ENCODE peak calls at places on chromosomes 4 and X, in eight cellular contexts. One of them, this sample, is unnamed. For H3K4me1, the result is how much of the 10 kb centered on the place peaks cover.

GRCh38 chr4:123449362-123449761 is 52.8 kb downstream of the SPRY1 start:
- DNase-seq in breast epithelium: no peak
- DNase-seq in stomach: no peak
- DNase-seq in uterus: no peak
- DNase-seq in suprapubic skin: no peak
- DNase-seq in sigmoid colon: no peak
- DNase-seq in IMR-90: peak
- DNase-seq in ovary: no peak
- DNase-seq in this sample: no peak

GRCh38 chrX:128518508-128518907 is 466.3 kb upstream of the ACTRT1 start:
- DNase-seq in breast epithelium: no peak
- DNase-seq in stomach: no peak
- DNase-seq in uterus: no peak
- DNase-seq in suprapubic skin: no peak
- DNase-seq in sigmoid colon: no peak
- DNase-seq in IMR-90: peak
- DNase-seq in ovary: no peak
- DNase-seq in this sample: no peak

GRCh38 chrX:131068945-131069719 is 11.0 kb downstream of the ARHGAP36 start:
- DNase-seq in breast epithelium: no peak
- DNase-seq in stomach: no peak
- DNase-seq in uterus: no peak
- DNase-seq in suprapubic skin: no peak
- DNase-seq in sigmoid colon: no peak
- DNase-seq in IMR-90: no peak
- DNase-seq in ovary: no peak
- DNase-seq in this sample: no peak

GRCh38 chrX:40007136-40007535 is 90.6 kb downstream of the BCOR start:
- DNase-seq in breast epithelium: no peak
- DNase-seq in stomach: no peak
- DNase-seq in uterus: peak
- DNase-seq in suprapubic skin: no peak
- DNase-seq in sigmoid colon: no peak
- DNase-seq in IMR-90: no peak
- DNase-seq in ovary: no peak
- DNase-seq in this sample: no peak

GRCh38 chr4:175215208-175215607 is 297.1 kb downstream of the ADAM29 start:
- DNase-seq in breast epithelium: no peak
- DNase-seq in stomach: no peak
- DNase-seq in uterus: no peak
- DNase-seq in suprapubic skin: no peak
- DNase-seq in sigmoid colon: no peak
- DNase-seq in IMR-90: no peak
- DNase-seq in ovary: no peak
- DNase-seq in this sample: no peak

GRCh38 chr4:58515206-58515605 is 1405.0 kb upstream of the IGFBP7 start:
- DNase-seq in breast epithelium: no peak
- DNase-seq in stomach: no peak
- DNase-seq in uterus: no peak
- DNase-seq in suprapubic skin: no peak
- DNase-seq in sigmoid colon: no peak
- DNase-seq in IMR-90: no peak
- DNase-seq in ovary: no peak
- DNase-seq in this sample: no peak

GRCh38 chr4:151537726-151538125 is 128.8 kb downstream of the FHIP1A start:
- DNase-seq in breast epithelium: no peak
- DNase-seq in stomach: no peak
- DNase-seq in uterus: no peak
- DNase-seq in suprapubic skin: no peak
- DNase-seq in sigmoid colon: no peak
- DNase-seq in IMR-90: no peak
- DNase-seq in ovary: no peak
- DNase-seq in this sample: no peak

GRCh38 chr4:77797239-77797638 is 21.9 kb downstream of the CNOT6L start:
- DNase-seq in breast epithelium: no peak
- DNase-seq in stomach: no peak
- DNase-seq in uterus: no peak
- DNase-seq in suprapubic skin: no peak
- DNase-seq in sigmoid colon: no peak
- DNase-seq in IMR-90: no peak
- DNase-seq in ovary: no peak
- DNase-seq in this sample: no peak

GRCh38 chr4:127400736-127401346 is 231.9 kb upstream of the INTU start:
- DNase-seq in breast epithelium: peak
- DNase-seq in stomach: peak
- DNase-seq in uterus: peak
- DNase-seq in suprapubic skin: no peak
- DNase-seq in sigmoid colon: peak
- DNase-seq in IMR-90: peak
- DNase-seq in ovary: peak
- DNase-seq in this sample: peak

GRCh38 chr4:118086334-118086733 is 52.0 kb downstream of the NDST3 start:
- DNase-seq in breast epithelium: no peak
- DNase-seq in stomach: no peak
- DNase-seq in uterus: no peak
- DNase-seq in suprapubic skin: no peak
- DNase-seq in sigmoid colon: no peak
- DNase-seq in IMR-90: peak
- DNase-seq in ovary: no peak
- DNase-seq in this sample: no peak

GRCh38 chrX:135931644-135932487 is 38.4 kb downstream of the SAGE1 start:
- DNase-seq in breast epithelium: no peak
- DNase-seq in stomach: peak
- DNase-seq in uterus: peak
- DNase-seq in suprapubic skin: no peak
- DNase-seq in sigmoid colon: no peak
- DNase-seq in IMR-90: peak
- DNase-seq in ovary: no peak
- DNase-seq in this sample: peak

GRCh38 chr4:6614701-6615230 is 25.7 kb upstream of the MRFAP1 start:
- DNase-seq in breast epithelium: no peak
- DNase-seq in stomach: no peak
- DNase-seq in uterus: no peak
- DNase-seq in suprapubic skin: no peak
- DNase-seq in sigmoid colon: no peak
- DNase-seq in IMR-90: no peak
- DNase-seq in ovary: no peak
- DNase-seq in this sample: no peak

GRCh38 chr4:37793562-37793961 is 32.9 kb upstream of the PGM2 start:
- DNase-seq in breast epithelium: no peak
- DNase-seq in stomach: no peak
- DNase-seq in uterus: no peak
- DNase-seq in suprapubic skin: no peak
- DNase-seq in sigmoid colon: no peak
- DNase-seq in IMR-90: peak
- DNase-seq in ovary: no peak
- DNase-seq in this sample: no peak

GRCh38 chr4:39125600-39125985 is 56.7 kb upstream of the WDR19 start:
- DNase-seq in breast epithelium: no peak
- DNase-seq in stomach: no peak
- DNase-seq in uterus: no peak
- DNase-seq in suprapubic skin: no peak
- DNase-seq in sigmoid colon: no peak
- DNase-seq in IMR-90: no peak
- DNase-seq in ovary: no peak
- DNase-seq in this sample: no peak

DNA sequence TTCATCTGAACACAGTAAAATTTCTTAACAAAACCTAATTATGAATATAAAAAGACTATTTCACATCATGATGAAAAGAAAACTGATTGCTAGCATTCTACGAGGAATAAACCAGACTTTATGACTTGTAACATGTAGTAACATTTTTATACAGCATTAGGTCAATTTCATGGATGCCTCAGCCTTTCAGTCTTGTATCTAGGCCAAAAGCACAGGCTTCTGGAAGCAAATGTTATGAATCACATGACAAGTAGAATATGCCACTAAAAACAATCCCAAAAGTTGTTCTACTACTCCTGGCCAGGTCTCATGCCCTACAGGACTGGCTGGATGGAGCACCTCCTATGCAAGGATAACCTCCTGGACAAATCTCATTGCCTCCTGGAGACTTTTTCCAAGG is 101.2 kb downstream of the ARHGAP6 start:
- DNase-seq in breast epithelium: no peak
- DNase-seq in stomach: no peak
- DNase-seq in uterus: no peak
- DNase-seq in suprapubic skin: no peak
- DNase-seq in sigmoid colon: no peak
- DNase-seq in IMR-90: no peak
- DNase-seq in ovary: no peak
- DNase-seq in this sample: no peak
- TF ChIP-seq POLR2A in breast epithelium: no peak
- TF ChIP-seq POLR2A in stomach: no peak
- TF ChIP-seq POLR2A in uterus: no peak
- TF ChIP-seq POLR2A in suprapubic skin: no peak
- TF ChIP-seq POLR2A in sigmoid colon: no peak
- TF ChIP-seq POLR2A in IMR-90: no peak
- TF ChIP-seq POLR2A in ovary: no peak
- TF ChIP-seq POLR2A in this sample: no peak

GRCh38 chr4:88283661-88284377 is 542 bp downstream of the PPM1K start:
- DNase-seq in breast epithelium: peak
- DNase-seq in stomach: peak
- DNase-seq in uterus: peak
- DNase-seq in suprapubic skin: peak
- DNase-seq in sigmoid colon: peak
- DNase-seq in IMR-90: peak
- DNase-seq in ovary: peak
- DNase-seq in this sample: peak

GRCh38 chr4:88276952-88277710 is 7.2 kb downstream of the PPM1K start:
- DNase-seq in breast epithelium: no peak
- DNase-seq in stomach: no peak
- DNase-seq in uterus: no peak
- DNase-seq in suprapubic skin: no peak
- DNase-seq in sigmoid colon: no peak
- DNase-seq in IMR-90: no peak
- DNase-seq in ovary: no peak
- DNase-seq in this sample: no peak

GRCh38 chr4:88277711-88278025 is 6.7 kb downstream of the PPM1K start:
- DNase-seq in breast epithelium: no peak
- DNase-seq in stomach: no peak
- DNase-seq in uterus: no peak
- DNase-seq in suprapubic skin: no peak
- DNase-seq in sigmoid colon: no peak
- DNase-seq in IMR-90: no peak
- DNase-seq in ovary: no peak
- DNase-seq in this sample: no peak

GRCh38 chr4:88275949-88276515 is 8.3 kb downstream of the PPM1K start:
- DNase-seq in breast epithelium: no peak
- DNase-seq in stomach: no peak
- DNase-seq in uterus: no peak
- DNase-seq in suprapubic skin: no peak
- DNase-seq in sigmoid colon: no peak
- DNase-seq in IMR-90: no peak
- DNase-seq in ovary: no peak
- DNase-seq in this sample: no peak

DNA sequence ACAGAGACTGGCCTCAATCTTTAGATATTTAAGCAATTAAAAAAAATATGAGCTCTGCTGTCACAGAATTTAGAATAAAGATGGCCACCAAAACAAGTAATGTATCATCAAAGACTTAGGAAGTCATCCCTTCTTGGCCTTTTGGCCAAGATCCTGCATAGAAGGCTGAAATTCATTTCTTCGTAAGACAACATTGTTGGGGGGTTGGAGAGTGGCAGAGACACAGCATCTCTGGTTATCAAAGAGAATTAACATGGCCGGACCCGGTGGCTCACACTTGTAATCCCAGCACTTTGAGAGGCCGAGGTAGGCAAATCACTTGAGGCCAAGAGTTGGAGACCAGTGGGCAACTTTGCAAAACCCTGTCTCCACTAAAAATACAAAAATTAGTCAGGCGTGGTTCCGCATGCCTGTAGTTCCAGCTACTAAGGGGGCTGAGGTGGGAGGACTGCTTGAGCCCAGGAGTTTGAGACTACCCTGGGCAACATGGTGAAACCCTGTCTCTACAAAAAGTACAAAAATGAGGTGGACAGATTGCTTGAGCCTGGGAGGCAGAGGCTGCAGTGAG is 4.0 kb downstream of the PPM1K start:
- DNase-seq in breast epithelium: no peak
- DNase-seq in stomach: no peak
- DNase-seq in uterus: no peak
- DNase-seq in suprapubic skin: no peak
- DNase-seq in sigmoid colon: no peak
- DNase-seq in IMR-90: no peak
- DNase-seq in ovary: no peak
- DNase-seq in this sample: no peak
- H3K4me1 ChIP-seq in breast epithelium: under half
- H3K4me1 ChIP-seq in stomach: half or more
- H3K4me1 ChIP-seq in uterus: under half
- H3K4me1 ChIP-seq in suprapubic skin: under half
- H3K4me1 ChIP-seq in sigmoid colon: under half
- H3K4me1 ChIP-seq in IMR-90: under half
- H3K4me1 ChIP-seq in ovary: under half
- H3K4me1 ChIP-seq in this sample: under half

GRCh38 chr4:88908003-88908402 is 149.0 kb downstream of the FAM13A start:
- DNase-seq in breast epithelium: no peak
- DNase-seq in stomach: no peak
- DNase-seq in uterus: no peak
- DNase-seq in suprapubic skin: no peak
- DNase-seq in sigmoid colon: no peak
- DNase-seq in IMR-90: peak
- DNase-seq in ovary: no peak
- DNase-seq in this sample: no peak

GRCh38 chr4:88907478-88907877 is 149.5 kb downstream of the FAM13A start:
- DNase-seq in breast epithelium: no peak
- DNase-seq in stomach: no peak
- DNase-seq in uterus: no peak
- DNase-seq in suprapubic skin: no peak
- DNase-seq in sigmoid colon: no peak
- DNase-seq in IMR-90: no peak
- DNase-seq in ovary: no peak
- DNase-seq in this sample: no peak

GRCh38 chr4:88911246-88912212 is 145.5 kb downstream of the FAM13A start:
- DNase-seq in breast epithelium: no peak
- DNase-seq in stomach: no peak
- DNase-seq in uterus: no peak
- DNase-seq in suprapubic skin: no peak
- DNase-seq in sigmoid colon: no peak
- DNase-seq in IMR-90: no peak
- DNase-seq in ovary: no peak
- DNase-seq in this sample: no peak

DNA sequence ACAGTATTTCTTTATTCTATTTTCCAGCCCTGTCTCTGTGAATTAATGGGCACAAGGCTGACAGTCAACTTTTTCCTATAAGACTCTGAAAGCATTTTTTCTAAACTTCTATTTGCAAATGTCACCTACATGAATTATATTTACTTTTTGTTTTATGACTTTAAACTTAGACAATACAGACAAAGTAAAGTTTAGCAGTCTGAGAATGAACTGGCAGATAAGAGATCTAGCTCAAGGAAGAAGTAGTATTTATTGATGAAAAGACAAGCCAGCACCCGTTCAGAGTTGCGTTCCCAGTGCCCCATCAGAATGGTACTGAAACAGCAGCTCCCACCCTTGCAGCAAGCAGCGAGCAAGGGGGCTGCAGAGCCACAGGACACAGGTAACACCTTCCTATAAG is 148.5 kb downstream of the FAM13A start:
- DNase-seq in breast epithelium: no peak
- DNase-seq in stomach: no peak
- DNase-seq in uterus: no peak
- DNase-seq in suprapubic skin: no peak
- DNase-seq in sigmoid colon: no peak
- DNase-seq in IMR-90: no peak
- DNase-seq in ovary: no peak
- DNase-seq in this sample: no peak
- TF ChIP-seq POLR2A in breast epithelium: no peak
- TF ChIP-seq POLR2A in stomach: no peak
- TF ChIP-seq POLR2A in uterus: no peak
- TF ChIP-seq POLR2A in suprapubic skin: no peak
- TF ChIP-seq POLR2A in sigmoid colon: no peak
- TF ChIP-seq POLR2A in IMR-90: no peak
- TF ChIP-seq POLR2A in ovary: no peak
- TF ChIP-seq POLR2A in this sample: no peak

GRCh38 chrX:10048695-10049094 is 81.5 kb downstream of the CLDN34 start:
- DNase-seq in breast epithelium: no peak
- DNase-seq in stomach: peak
- DNase-seq in uterus: no peak
- DNase-seq in suprapubic skin: no peak
- DNase-seq in sigmoid colon: no peak
- DNase-seq in IMR-90: no peak
- DNase-seq in ovary: no peak
- DNase-seq in this sample: peak
- H3K4me1 ChIP-seq in breast epithelium: under half
- H3K4me1 ChIP-seq in stomach: half or more
- H3K4me1 ChIP-seq in uterus: under half
- H3K4me1 ChIP-seq in suprapubic skin: half or more
- H3K4me1 ChIP-seq in sigmoid colon: half or more
- H3K4me1 ChIP-seq in IMR-90: under half
- H3K4me1 ChIP-seq in ovary: under half
- H3K4me1 ChIP-seq in this sample: under half